ENCODE peak calls at places on chromosomes 13 and 19, in nine cellular contexts. One of them, this sample, is unnamed.

GRCh38 chr13:52447354-52447753 is 3.1 kb downstream of the VPS36 start:
- DNase-seq in thoracic aorta: no peak
- DNase-seq in CD8-positive, alpha-beta T cell: no peak
- DNase-seq in Caco-2: no peak
- DNase-seq in colonic mucosa: no peak
- DNase-seq in cardiac muscle cell: no peak
- DNase-seq in mucosa of descending colon: no peak
- DNase-seq in tibial nerve: no peak
- DNase-seq in foreskin keratinocyte: peak; percentile 23
- DNase-seq in this sample: no peak

GRCh38 chr13:23378009-23378632 is 55.4 kb downstream of the SACS start:
- DNase-seq in tibial nerve: peak; percentile 38
- DNase-seq in Caco-2: no peak
- DNase-seq in thoracic aorta: peak; percentile 66
- DNase-seq in CD8-positive, alpha-beta T cell: no peak
- DNase-seq in mucosa of descending colon: no peak
- DNase-seq in foreskin keratinocyte: peak; percentile 94
- DNase-seq in colonic mucosa: peak; percentile 37
- DNase-seq in cardiac muscle cell: peak; percentile 92
- DNase-seq in this sample: peak; percentile 77

GRCh38 chr13:112103971-112104872 is 37.3 kb downstream of the SOX1 start:
- DNase-seq in tibial nerve: no peak
- DNase-seq in thoracic aorta: no peak
- DNase-seq in cardiac muscle cell: no peak
- DNase-seq in mucosa of descending colon: no peak
- DNase-seq in Caco-2: no peak
- DNase-seq in CD8-positive, alpha-beta T cell: no peak
- DNase-seq in colonic mucosa: no peak
- DNase-seq in foreskin keratinocyte: no peak
- DNase-seq in this sample: no peak

GRCh38 chr19:35264281-35265125 is 4.3 kb upstream of the USF2 start:
- DNase-seq in cardiac muscle cell: no peak
- DNase-seq in tibial nerve: no peak
- DNase-seq in colonic mucosa: no peak
- DNase-seq in foreskin keratinocyte: no peak
- DNase-seq in Caco-2: peak; percentile 29
- DNase-seq in mucosa of descending colon: peak; percentile 17
- DNase-seq in thoracic aorta: no peak
- DNase-seq in CD8-positive, alpha-beta T cell: no peak
- DNase-seq in this sample: peak; percentile 41

GRCh38 chr13:51767100-51767499 is 36.9 kb downstream of the DHRS12 start:
- DNase-seq in foreskin keratinocyte: no peak
- DNase-seq in mucosa of descending colon: no peak
- DNase-seq in tibial nerve: no peak
- DNase-seq in colonic mucosa: no peak
- DNase-seq in cardiac muscle cell: no peak
- DNase-seq in CD8-positive, alpha-beta T cell: no peak
- DNase-seq in thoracic aorta: no peak
- DNase-seq in Caco-2: no peak
- DNase-seq in this sample: no peak

GRCh38 chr13:97235549-97236206 is 13.5 kb downstream of the MBNL2 start:
- DNase-seq in foreskin keratinocyte: no peak
- DNase-seq in thoracic aorta: no peak
- DNase-seq in colonic mucosa: peak; percentile 86
- DNase-seq in tibial nerve: no peak
- DNase-seq in cardiac muscle cell: no peak
- DNase-seq in mucosa of descending colon: peak; percentile 74
- DNase-seq in Caco-2: no peak
- DNase-seq in CD8-positive, alpha-beta T cell: no peak
- DNase-seq in this sample: no peak

GRCh38 chr13:63161219-63161618 is 1745.6 kb upstream of the PCDH20 start:
- DNase-seq in thoracic aorta: no peak
- DNase-seq in tibial nerve: no peak
- DNase-seq in CD8-positive, alpha-beta T cell: no peak
- DNase-seq in cardiac muscle cell: no peak
- DNase-seq in mucosa of descending colon: no peak
- DNase-seq in Caco-2: no peak
- DNase-seq in foreskin keratinocyte: peak; percentile 23
- DNase-seq in colonic mucosa: no peak
- DNase-seq in this sample: no peak

GRCh38 chr13:34357435-34358232 is 539.7 kb downstream of the RFC3 start:
- DNase-seq in thoracic aorta: no peak
- DNase-seq in Caco-2: no peak
- DNase-seq in foreskin keratinocyte: peak; percentile 74
- DNase-seq in tibial nerve: no peak
- DNase-seq in mucosa of descending colon: no peak
- DNase-seq in colonic mucosa: no peak
- DNase-seq in CD8-positive, alpha-beta T cell: no peak
- DNase-seq in cardiac muscle cell: peak; percentile 63
- DNase-seq in this sample: peak; percentile 70

GRCh38 chr19:30144794-30145193 is 202.8 kb downstream of the URI1 start:
- DNase-seq in Caco-2: no peak
- DNase-seq in colonic mucosa: peak; percentile 33
- DNase-seq in thoracic aorta: no peak
- DNase-seq in foreskin keratinocyte: no peak
- DNase-seq in tibial nerve: no peak
- DNase-seq in mucosa of descending colon: peak; percentile 39
- DNase-seq in cardiac muscle cell: no peak
- DNase-seq in CD8-positive, alpha-beta T cell: no peak
- DNase-seq in this sample: no peak

GRCh38 chr13:29156136-29156535 is 336.0 kb downstream of the MTUS2 start:
- DNase-seq in thoracic aorta: no peak
- DNase-seq in colonic mucosa: no peak
- DNase-seq in Caco-2: no peak
- DNase-seq in cardiac muscle cell: no peak
- DNase-seq in CD8-positive, alpha-beta T cell: no peak
- DNase-seq in foreskin keratinocyte: no peak
- DNase-seq in mucosa of descending colon: no peak
- DNase-seq in tibial nerve: no peak
- DNase-seq in this sample: no peak

GRCh38 chr13:60120617-60121016 is 43.1 kb downstream of the DIAPH3 start:
- DNase-seq in cardiac muscle cell: no peak
- DNase-seq in Caco-2: no peak
- DNase-seq in colonic mucosa: no peak
- DNase-seq in foreskin keratinocyte: no peak
- DNase-seq in tibial nerve: no peak
- DNase-seq in mucosa of descending colon: no peak
- DNase-seq in CD8-positive, alpha-beta T cell: no peak
- DNase-seq in thoracic aorta: no peak
- DNase-seq in this sample: no peak

GRCh38 chr13:95924389-95924994 is 128.7 kb downstream of the UGGT2 start:
- DNase-seq in tibial nerve: no peak
- DNase-seq in mucosa of descending colon: no peak
- DNase-seq in thoracic aorta: no peak
- DNase-seq in CD8-positive, alpha-beta T cell: no peak
- DNase-seq in Caco-2: peak; percentile 51
- DNase-seq in cardiac muscle cell: peak; percentile 88
- DNase-seq in colonic mucosa: no peak
- DNase-seq in foreskin keratinocyte: peak; percentile 83
- DNase-seq in this sample: peak; percentile 44

GRCh38 chr19:29687897-29688728 is 22.9 kb downstream of the PLEKHF1 start:
- DNase-seq in thoracic aorta: no peak
- DNase-seq in mucosa of descending colon: no peak
- DNase-seq in tibial nerve: no peak
- DNase-seq in CD8-positive, alpha-beta T cell: no peak
- DNase-seq in Caco-2: no peak
- DNase-seq in foreskin keratinocyte: peak; percentile 73
- DNase-seq in cardiac muscle cell: peak; percentile 73
- DNase-seq in colonic mucosa: no peak
- DNase-seq in this sample: no peak

GRCh38 chr13:52713894-52714293 is 25.7 kb downstream of the CNMD start:
- DNase-seq in cardiac muscle cell: peak; percentile 23
- DNase-seq in colonic mucosa: peak; percentile 18
- DNase-seq in mucosa of descending colon: no peak
- DNase-seq in CD8-positive, alpha-beta T cell: no peak
- DNase-seq in tibial nerve: peak; percentile 54
- DNase-seq in Caco-2: no peak
- DNase-seq in thoracic aorta: no peak
- DNase-seq in foreskin keratinocyte: no peak
- DNase-seq in this sample: peak; percentile 62

GRCh38 chr19:39765091-39766076 is 13.3 kb upstream of the LEUTX start:
- DNase-seq in tibial nerve: peak; percentile 21
- DNase-seq in mucosa of descending colon: no peak
- DNase-seq in Caco-2: peak; percentile 44
- DNase-seq in cardiac muscle cell: peak; percentile 69
- DNase-seq in colonic mucosa: peak; percentile 44
- DNase-seq in thoracic aorta: no peak
- DNase-seq in foreskin keratinocyte: peak; percentile 20
- DNase-seq in CD8-positive, alpha-beta T cell: peak; percentile 14
- DNase-seq in this sample: peak; percentile 41

GRCh38 chr19:49672131-49672919 is 4.7 kb upstream of the PRMT1 start:
- DNase-seq in foreskin keratinocyte: peak; percentile 33
- DNase-seq in mucosa of descending colon: peak; percentile 87
- DNase-seq in cardiac muscle cell: peak; percentile 79
- DNase-seq in Caco-2: peak; percentile 90
- DNase-seq in tibial nerve: peak; percentile 61
- DNase-seq in colonic mucosa: peak; percentile 84
- DNase-seq in thoracic aorta: no peak
- DNase-seq in CD8-positive, alpha-beta T cell: peak; percentile 65
- DNase-seq in this sample: peak; percentile 79

GRCh38 chr19:8321067-8321759 is at the start of the genes NDUFA7 and RPS28:
- DNase-seq in tibial nerve: peak; percentile 97
- DNase-seq in CD8-positive, alpha-beta T cell: peak; percentile 96
- DNase-seq in thoracic aorta: peak; percentile 80
- DNase-seq in cardiac muscle cell: peak; percentile 97
- DNase-seq in foreskin keratinocyte: peak; percentile 82
- DNase-seq in mucosa of descending colon: peak; percentile 98
- DNase-seq in Caco-2: peak; percentile 93
- DNase-seq in colonic mucosa: peak; percentile 98
- DNase-seq in this sample: peak; percentile 98
- TF ChIP-seq CTCF in tibial nerve: peak; percentile 27
- TF ChIP-seq CTCF in CD8-positive, alpha-beta T cell: no peak
- TF ChIP-seq CTCF in thoracic aorta: no peak
- TF ChIP-seq CTCF in cardiac muscle cell: peak; percentile 11
- TF ChIP-seq CTCF in foreskin keratinocyte: peak; percentile 65
- TF ChIP-seq CTCF in mucosa of descending colon: no peak
- TF ChIP-seq CTCF in Caco-2: no peak
- TF ChIP-seq CTCF in colonic mucosa: no peak
- TF ChIP-seq CTCF in this sample: peak; percentile 16

GRCh38 chr19:4533835-4534424 is 1.1 kb downstream of the PLIN5 start:
- DNase-seq in cardiac muscle cell: no peak
- DNase-seq in Caco-2: no peak
- DNase-seq in mucosa of descending colon: no peak
- DNase-seq in tibial nerve: no peak
- DNase-seq in colonic mucosa: no peak
- DNase-seq in foreskin keratinocyte: no peak
- DNase-seq in CD8-positive, alpha-beta T cell: no peak
- DNase-seq in thoracic aorta: no peak
- DNase-seq in this sample: no peak

GRCh38 chr19:4534836-4535658 is at the start of gene PLIN5:
- DNase-seq in CD8-positive, alpha-beta T cell: peak; percentile 34
- DNase-seq in tibial nerve: peak; percentile 43
- DNase-seq in thoracic aorta: no peak
- DNase-seq in mucosa of descending colon: peak; percentile 87
- DNase-seq in cardiac muscle cell: peak; percentile 79
- DNase-seq in Caco-2: peak; percentile 84
- DNase-seq in colonic mucosa: peak; percentile 87
- DNase-seq in foreskin keratinocyte: no peak
- DNase-seq in this sample: peak; percentile 90

GRCh38 chr19:4529924-4530522 is 5.0 kb downstream of the PLIN5 start:
- DNase-seq in tibial nerve: no peak
- DNase-seq in colonic mucosa: no peak
- DNase-seq in mucosa of descending colon: no peak
- DNase-seq in cardiac muscle cell: no peak
- DNase-seq in foreskin keratinocyte: no peak
- DNase-seq in CD8-positive, alpha-beta T cell: no peak
- DNase-seq in Caco-2: no peak
- DNase-seq in thoracic aorta: no peak
- DNase-seq in this sample: no peak

GRCh38 chr19:4531562-4532165 is 3.4 kb downstream of the PLIN5 start:
- DNase-seq in tibial nerve: no peak
- DNase-seq in colonic mucosa: no peak
- DNase-seq in foreskin keratinocyte: no peak
- DNase-seq in cardiac muscle cell: no peak
- DNase-seq in mucosa of descending colon: no peak
- DNase-seq in thoracic aorta: no peak
- DNase-seq in Caco-2: no peak
- DNase-seq in CD8-positive, alpha-beta T cell: no peak
- DNase-seq in this sample: peak; percentile 61

DNA sequence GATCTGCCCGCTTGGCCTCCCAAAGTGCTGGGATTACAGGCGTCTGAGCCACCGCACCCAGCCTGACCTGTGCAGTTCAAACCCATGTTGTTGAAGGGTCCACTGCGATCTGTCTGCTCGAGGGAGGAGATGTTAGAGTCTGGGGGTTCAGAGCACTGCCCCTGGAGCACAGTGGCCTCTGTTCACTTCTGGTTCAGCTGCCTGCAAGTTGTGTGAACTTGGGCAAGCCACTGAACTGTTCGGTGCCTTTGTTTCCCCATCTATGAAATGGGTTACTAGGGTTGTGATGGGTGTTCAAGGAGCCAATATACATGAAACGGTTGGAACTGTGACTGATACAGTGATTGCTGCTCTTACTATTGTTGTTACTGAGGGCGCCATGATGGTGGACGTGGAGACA is 1.7 kb downstream of the PLIN5 start:
- DNase-seq in foreskin keratinocyte: no peak
- DNase-seq in mucosa of descending colon: no peak
- DNase-seq in Caco-2: no peak
- DNase-seq in tibial nerve: no peak
- DNase-seq in CD8-positive, alpha-beta T cell: no peak
- DNase-seq in thoracic aorta: no peak
- DNase-seq in colonic mucosa: no peak
- DNase-seq in cardiac muscle cell: no peak
- DNase-seq in this sample: no peak
- H3K4me1 ChIP-seq in foreskin keratinocyte: no peaks in the 10 kb centered on the region
- H3K4me1 ChIP-seq in mucosa of descending colon: peaks cover 13% of the 10 kb centered on the region
- H3K4me1 ChIP-seq in Caco-2: peaks cover 4% of the 10 kb centered on the region
- H3K4me1 ChIP-seq in tibial nerve: peaks cover 8% of the 10 kb centered on the region
- H3K4me1 ChIP-seq in CD8-positive, alpha-beta T cell: peaks cover 11% of the 10 kb centered on the region
- H3K4me1 ChIP-seq in thoracic aorta: no peaks in the 10 kb centered on the region
- H3K4me1 ChIP-seq in colonic mucosa: no peaks in the 10 kb centered on the region
- H3K4me1 ChIP-seq in cardiac muscle cell: no peaks in the 10 kb centered on the region
- H3K4me1 ChIP-seq in this sample: peaks cover 16% of the 10 kb centered on the region

GRCh38 chr13:37735293-37735692 is 134.3 kb downstream of the TRPC4 start:
- DNase-seq in CD8-positive, alpha-beta T cell: no peak
- DNase-seq in colonic mucosa: no peak
- DNase-seq in tibial nerve: no peak
- DNase-seq in cardiac muscle cell: no peak
- DNase-seq in mucosa of descending colon: no peak
- DNase-seq in thoracic aorta: no peak
- DNase-seq in foreskin keratinocyte: no peak
- DNase-seq in Caco-2: no peak
- DNase-seq in this sample: no peak
- TF ChIP-seq CTCF in CD8-positive, alpha-beta T cell: no peak
- TF ChIP-seq CTCF in colonic mucosa: no peak
- TF ChIP-seq CTCF in tibial nerve: no peak
- TF ChIP-seq CTCF in cardiac muscle cell: no peak
- TF ChIP-seq CTCF in mucosa of descending colon: no peak
- TF ChIP-seq CTCF in thoracic aorta: no peak
- TF ChIP-seq CTCF in foreskin keratinocyte: no peak
- TF ChIP-seq CTCF in Caco-2: no peak
- TF ChIP-seq CTCF in this sample: no peak

DNA sequence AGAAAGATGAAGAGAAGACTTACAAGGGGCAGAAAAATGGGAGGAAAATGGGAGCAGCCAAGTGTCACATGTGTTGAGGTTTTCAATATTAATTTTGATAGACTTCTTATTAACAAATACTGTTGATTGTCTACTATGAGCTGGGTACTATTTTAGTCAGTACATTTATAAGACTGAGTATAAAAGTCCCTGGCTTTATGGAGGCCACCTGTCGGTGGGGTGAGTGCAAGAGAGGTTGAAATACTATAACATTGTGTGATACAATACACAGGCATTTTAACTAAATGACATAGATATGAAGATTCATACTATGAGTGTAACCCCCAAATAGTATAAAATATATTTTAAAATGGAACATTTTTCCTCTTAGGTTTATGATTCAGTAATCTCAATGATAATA is 29.9 kb downstream of the SLC10A2 start:
- DNase-seq in Caco-2: no peak
- DNase-seq in tibial nerve: no peak
- DNase-seq in colonic mucosa: no peak
- DNase-seq in cardiac muscle cell: no peak
- DNase-seq in mucosa of descending colon: no peak
- DNase-seq in thoracic aorta: no peak
- DNase-seq in foreskin keratinocyte: no peak
- DNase-seq in CD8-positive, alpha-beta T cell: no peak
- DNase-seq in this sample: no peak
- H3K4me1 ChIP-seq in Caco-2: peaks cover 19% of the 10 kb centered on the region
- H3K4me1 ChIP-seq in tibial nerve: no peaks in the 10 kb centered on the region
- H3K4me1 ChIP-seq in colonic mucosa: no peaks in the 10 kb centered on the region
- H3K4me1 ChIP-seq in cardiac muscle cell: no peaks in the 10 kb centered on the region
- H3K4me1 ChIP-seq in mucosa of descending colon: no peaks in the 10 kb centered on the region
- H3K4me1 ChIP-seq in thoracic aorta: no peaks in the 10 kb centered on the region
- H3K4me1 ChIP-seq in foreskin keratinocyte: no peaks in the 10 kb centered on the region
- H3K4me1 ChIP-seq in CD8-positive, alpha-beta T cell: no peaks in the 10 kb centered on the region
- H3K4me1 ChIP-seq in this sample: no peaks in the 10 kb centered on the region